ENCODE peak calls at places on chromosomes 7 and 10, in seven cellular contexts. W, T, D, S, R, L and O are unnamed samples. For H3K79me1, the result is how much of the 10 kb centered on the place peaks cover.

GRCh38 chr10:86343761-86344160 is 22.8 kb downstream of the GRID1 start:
- DNase-seq in D (no peak), W (no peak), T (no peak), R (no peak), S (no peak), L (no peak), O (no peak)

GRCh38 chr7:133568544-133568943 is 315.7 kb downstream of the EXOC4 start:
- DNase-seq in W (no peak), S (peak), R (no peak), L (no peak), D (no peak), T (no peak), O (no peak)

GRCh38 chr7:106462365-106462859 is 177.6 kb upstream of the NAMPT start:
- DNase-seq in W (peak), L (peak), R (no peak), T (no peak), D (no peak), S (peak), O (peak)

GRCh38 chr7:6360841-6361240 is 86.9 kb downstream of the DAGLB start:
- DNase-seq in L (no peak), D (no peak), T (no peak), W (no peak), R (no peak), S (peak), O (no peak)

GRCh38 chr7:94969434-94970084 is 62.2 kb downstream of the PPP1R9A start:
- DNase-seq in R (no peak), L (peak), S (no peak), T (peak), D (peak), W (no peak), O (no peak)

GRCh38 chr7:28017372-28017771 is 163.2 kb downstream of the JAZF1 start:
- DNase-seq in D (no peak), R (no peak), T (no peak), L (no peak), S (peak), W (no peak), O (peak)

GRCh38 chr10:133210398-133211140 is 19.4 kb upstream of the UTF1 start:
- DNase-seq in L (no peak), S (no peak), D (no peak), W (no peak), T (no peak), R (no peak), O (no peak)

GRCh38 chr10:127415116-127415515 is 134.0 kb upstream of the NPS start:
- DNase-seq in D (no peak), T (no peak), S (no peak), R (no peak), W (no peak), L (no peak), O (no peak)

GRCh38 chr7:129684777-129685176 is 73.3 kb downstream of the NRF1 start:
- DNase-seq in L (peak), W (peak), T (no peak), R (no peak), S (no peak), D (no peak), O (no peak)

GRCh38 chr7:129262333-129262732 is 37.5 kb downstream of the AHCYL2 start:
- DNase-seq in D (no peak), W (no peak), S (no peak), R (no peak), T (no peak), L (no peak), O (peak)

GRCh38 chr10:93921338-93921737 is 27.6 kb downstream of the SLC35G1 start:
- DNase-seq in W (peak), D (no peak), R (no peak), T (peak), S (no peak), L (peak), O (no peak)

GRCh38 chr7:151378496-151379192 is 31.2 kb downstream of the WDR86 start:
- DNase-seq in D (no peak), T (no peak), R (no peak), W (peak), S (no peak), L (no peak), O (no peak)

GRCh38 chr10:112335104-112335840 is 38.6 kb upstream of the ACSL5 start:
- DNase-seq in S (peak), W (no peak), T (no peak), D (no peak), R (no peak), L (peak), O (no peak)

GRCh38 chr7:71548746-71549145 is 416.8 kb downstream of the GALNT17 start:
- DNase-seq in L (no peak), D (no peak), T (no peak), S (no peak), R (no peak), W (no peak), O (no peak)

GRCh38 chr7:91031757-91032156 is 232.5 kb upstream of the FZD1 start:
- DNase-seq in L (peak), T (peak), W (no peak), D (peak), R (no peak), S (no peak), O (no peak)

GRCh38 chr7:114439581-114439980 is 25.0 kb downstream of the FOXP2 start:
- DNase-seq in D (no peak), R (no peak), L (no peak), T (no peak), S (no peak), W (no peak), O (no peak)

GRCh38 chr7:148524479-148525173 is 65.9 kb upstream of the C7orf33 start:
- DNase-seq in L (no peak), S (no peak), W (peak), T (no peak), D (no peak), R (no peak), O (no peak)

GRCh38 chr7:148523550-148523949 is 67.0 kb upstream of the C7orf33 start:
- DNase-seq in L (no peak), S (no peak), T (no peak), D (no peak), W (no peak), R (no peak), O (no peak)

GRCh38 chr7:148527717-148528168 is 62.8 kb upstream of the C7orf33 start:
- DNase-seq in W (peak), L (peak), S (peak), D (peak), R (peak), T (peak), O (peak)
- H3K79me1 ChIP-seq in W (under half), L (under half), S (under half), D (under half), R (under half), T (under half), O (under half)

GRCh38 chr7:98038731-98039130 is 48.7 kb upstream of the OCM2 start:
- DNase-seq in L (no peak), W (no peak), R (no peak), T (no peak), D (no peak), S (no peak), O (no peak)

GRCh38 chr7:98040626-98041025 is 50.6 kb upstream of the OCM2 start:
- DNase-seq in D (no peak), R (no peak), S (no peak), T (no peak), W (no peak), L (no peak), O (no peak)
- H3K27ac ChIP-seq in D (no peak), R (no peak), S (no peak), T (no peak), W (no peak), L (no peak), O (no peak)

DNA sequence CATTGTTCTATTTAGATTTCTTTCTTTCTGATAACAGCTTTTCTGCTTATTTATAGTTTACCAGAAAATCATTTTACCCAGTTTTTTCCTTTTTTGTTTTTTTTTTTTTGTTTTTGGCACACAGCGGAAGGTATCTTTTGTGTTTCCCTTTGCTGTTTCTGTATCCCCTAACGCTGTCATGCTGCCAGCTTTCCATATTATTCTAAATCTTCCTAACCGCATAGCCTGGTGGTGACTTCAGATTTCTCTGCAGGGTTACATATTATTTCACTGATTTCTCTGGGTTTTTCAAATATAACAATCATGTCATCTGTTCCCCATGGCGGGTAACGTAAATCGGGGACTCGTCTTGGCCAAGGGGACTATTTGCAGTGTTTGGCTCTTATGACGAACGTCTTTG is 4.0 kb upstream of the SLC29A4 start:
- DNase-seq in D (no peak), W (no peak), L (no peak), S (no peak), T (no peak), R (no peak), O (no peak)
- H2BK120ac ChIP-seq in D (no peak), W (no peak), L (no peak), S (no peak), T (no peak), R (no peak), O (no peak)

GRCh38 chr10:72037266-72037665 is 51.1 kb downstream of the SPOCK2 start:
- DNase-seq in S (no peak), W (no peak), D (no peak), L (no peak), T (no peak), R (no peak), O (no peak)

GRCh38 chr10:72041491-72041890 is 46.9 kb downstream of the SPOCK2 start:
- DNase-seq in D (no peak), T (no peak), L (no peak), R (no peak), S (no peak), W (peak), O (no peak)

GRCh38 chr10:72037811-72038210 is 50.5 kb downstream of the SPOCK2 start:
- DNase-seq in T (no peak), S (no peak), L (peak), R (peak), W (peak), D (no peak), O (no peak)

GRCh38 chr10:72038458-72039001 is 49.8 kb downstream of the SPOCK2 start:
- DNase-seq in W (peak), L (peak), T (no peak), S (peak), R (no peak), D (no peak), O (peak)

GRCh38 chr10:72039377-72039776 is 49.0 kb downstream of the SPOCK2 start:
- DNase-seq in S (no peak), W (no peak), R (no peak), D (no peak), T (no peak), L (no peak), O (no peak)
- H3K79me1 ChIP-seq in S (under half), W (half or more), R (under half), D (under half), T (under half), L (under half), O (under half)

DNA sequence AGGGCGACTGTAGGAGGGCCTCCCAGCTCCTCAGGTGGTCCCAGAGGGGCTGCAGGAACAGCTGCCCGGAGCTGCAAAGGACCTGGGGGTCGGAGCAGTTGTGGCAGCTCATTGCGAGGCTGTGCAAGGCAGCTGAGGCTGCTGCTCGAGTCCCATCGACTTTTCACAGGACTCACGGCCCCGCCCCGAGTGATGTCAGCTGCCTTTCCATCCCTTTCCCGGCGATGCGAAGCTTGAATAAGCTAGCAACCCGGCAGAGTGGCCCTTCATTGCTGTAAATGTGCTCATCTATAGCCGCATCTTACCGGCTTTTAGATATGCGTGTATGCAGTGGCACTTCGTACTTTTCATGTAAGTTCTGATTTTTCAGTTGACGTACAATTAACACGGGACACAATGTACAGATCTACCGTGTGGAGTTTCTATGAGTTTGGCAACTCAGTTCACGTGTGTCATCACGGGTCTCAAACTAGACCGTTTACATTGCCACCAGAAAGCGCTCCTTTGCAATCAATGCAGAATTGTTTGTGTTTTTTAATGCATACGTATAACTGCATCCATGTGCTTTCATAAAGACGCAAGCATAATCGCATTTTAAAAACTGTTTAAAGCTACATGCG is at the start of gene CH25H:
- DNase-seq in D (no peak), T (peak), S (peak), W (peak), L (peak), R (peak), O (peak)
- H3K27ac ChIP-seq in D (no peak), T (no peak), S (peak), W (no peak), L (no peak), R (no peak), O (no peak)

DNA sequence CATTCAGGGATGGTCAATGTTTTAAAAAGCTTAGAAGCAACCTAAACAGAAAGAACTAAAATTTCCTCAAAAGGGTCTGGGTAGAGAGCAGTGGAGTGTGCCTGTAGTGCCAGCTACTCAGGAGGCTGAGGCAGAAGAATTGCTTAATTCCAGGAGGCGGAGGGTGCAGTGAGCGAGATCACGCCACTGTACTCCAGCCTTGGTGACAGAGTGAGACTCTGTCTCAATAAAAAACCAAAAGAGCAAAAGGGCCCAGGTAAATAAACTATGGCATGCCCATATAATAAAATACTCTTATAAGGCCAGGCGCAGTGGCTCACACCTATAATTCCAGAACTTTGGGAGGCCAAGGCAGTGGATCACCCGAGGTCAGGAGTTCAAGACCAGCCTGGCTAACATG is 93.0 kb downstream of the DNMBP start:
- DNase-seq in S (no peak), L (no peak), R (no peak), D (no peak), W (no peak), T (no peak), O (no peak)
- H2BK120ac ChIP-seq in S (no peak), L (peak), R (no peak), D (no peak), W (no peak), T (no peak), O (no peak)

GRCh38 chr7:34849966-34850365 is 187.3 kb downstream of the DPY19L1 start:
- DNase-seq in R (no peak), L (no peak), W (no peak), D (no peak), T (no peak), S (no peak), O (no peak)
- H3K79me1 ChIP-seq in R (under half), L (under half), W (under half), D (under half), T (under half), S (under half), O (under half)

GRCh38 chr7:18939771-18940576 is 177.5 kb downstream of the TWIST1 start:
- DNase-seq in W (no peak), L (no peak), T (no peak), S (no peak), R (no peak), D (no peak), O (peak)
- H3K27ac ChIP-seq in W (no peak), L (no peak), T (no peak), S (no peak), R (no peak), D (no peak), O (no peak)

DNA sequence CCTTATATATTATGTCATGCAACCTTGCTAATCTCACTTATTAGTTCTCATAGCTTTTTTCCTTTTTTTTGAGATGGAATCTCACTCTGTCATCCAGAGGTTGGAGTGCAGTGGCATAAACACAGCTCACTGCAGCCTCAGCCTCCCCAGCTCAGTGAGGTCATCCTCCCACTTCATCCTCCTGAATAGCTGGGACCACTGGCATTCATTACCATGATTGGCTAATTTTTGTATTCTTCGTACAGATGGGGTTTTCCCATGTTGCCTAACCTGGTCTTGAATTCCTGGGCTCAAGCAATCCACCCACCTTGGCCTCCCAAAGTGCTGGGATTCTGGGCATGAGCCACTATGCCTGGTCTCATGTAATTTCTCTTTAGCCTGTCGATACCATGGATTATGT is 89.1 kb upstream of the TRIM24 start:
- DNase-seq in W (no peak), R (no peak), S (no peak), D (no peak), L (no peak), T (no peak), O (no peak)
- H2BK120ac ChIP-seq in W (no peak), R (no peak), S (no peak), D (no peak), L (no peak), T (no peak), O (no peak)

GRCh38 chr7:24708244-24708643 is 49.0 kb downstream of the GSDME start:
- DNase-seq in L (no peak), S (peak), W (no peak), R (no peak), T (no peak), D (no peak), O (no peak)
- H3K79me1 ChIP-seq in L (under half), S (under half), W (under half), R (under half), T (under half), D (under half), O (under half)